ENCODE peak calls at places on chromosomes 11 and 22, in four cellular contexts. One of them, this sample, is unnamed.

GRCh38 chr11:2521681-2522630 is 77.1 kb downstream of the KCNQ1 start:
- DNase-seq in kidney: peak; percentile 65
- DNase-seq in activated CD4-positive, alpha-beta T cell treated with anti-CD3 and anti-CD28 coated beads, Interleukin-2, amount 10 ng/mL, durations not matched to agents 7 days and 5 days: no peak
- DNase-seq in H7: peak; percentile 46
- DNase-seq in this sample: no peak

GRCh38 chr22:40420341-40421081 is 50.1 kb downstream of the SGSM3 start:
- DNase-seq in kidney: no peak
- DNase-seq in activated CD4-positive, alpha-beta T cell treated with anti-CD3 and anti-CD28 coated beads, Interleukin-2, amount 10 ng/mL, durations not matched to agents 7 days and 5 days: no peak
- DNase-seq in H7: no peak
- DNase-seq in this sample: no peak

GRCh38 chr11:130040281-130040940 is 29.3 kb upstream of the APLP2 start:
- DNase-seq in kidney: no peak
- DNase-seq in activated CD4-positive, alpha-beta T cell treated with anti-CD3 and anti-CD28 coated beads, Interleukin-2, amount 10 ng/mL, durations not matched to agents 7 days and 5 days: no peak
- DNase-seq in H7: peak; percentile 55
- DNase-seq in this sample: no peak

GRCh38 chr11:117627259-117627658 is 169.8 kb downstream of the DSCAML1 start:
- DNase-seq in kidney: no peak
- DNase-seq in activated CD4-positive, alpha-beta T cell treated with anti-CD3 and anti-CD28 coated beads, Interleukin-2, amount 10 ng/mL, durations not matched to agents 7 days and 5 days: no peak
- DNase-seq in H7: no peak
- DNase-seq in this sample: no peak

GRCh38 chr11:2844116-2844515 is 41.5 kb downstream of the CDKN1C start:
- DNase-seq in kidney: peak; percentile 66
- DNase-seq in activated CD4-positive, alpha-beta T cell treated with anti-CD3 and anti-CD28 coated beads, Interleukin-2, amount 10 ng/mL, durations not matched to agents 7 days and 5 days: no peak
- DNase-seq in H7: no peak
- DNase-seq in this sample: no peak

GRCh38 chr11:111406589-111406988 is 27.5 kb upstream of the POU2AF1 start:
- DNase-seq in kidney: no peak
- DNase-seq in activated CD4-positive, alpha-beta T cell treated with anti-CD3 and anti-CD28 coated beads, Interleukin-2, amount 10 ng/mL, durations not matched to agents 7 days and 5 days: no peak
- DNase-seq in H7: no peak
- DNase-seq in this sample: no peak

GRCh38 chr11:12754582-12755250 is 80.5 kb downstream of the TEAD1 start:
- DNase-seq in kidney: no peak
- DNase-seq in activated CD4-positive, alpha-beta T cell treated with anti-CD3 and anti-CD28 coated beads, Interleukin-2, amount 10 ng/mL, durations not matched to agents 7 days and 5 days: no peak
- DNase-seq in H7: no peak
- DNase-seq in this sample: no peak

GRCh38 chr22:43428005-43428485 is 16.2 kb downstream of the MPPED1 start:
- DNase-seq in kidney: peak; percentile 65
- DNase-seq in activated CD4-positive, alpha-beta T cell treated with anti-CD3 and anti-CD28 coated beads, Interleukin-2, amount 10 ng/mL, durations not matched to agents 7 days and 5 days: no peak
- DNase-seq in H7: peak; percentile 39
- DNase-seq in this sample: no peak

GRCh38 chr22:42747701-42748513 is 27.2 kb upstream of the A4GALT start:
- DNase-seq in kidney: no peak
- DNase-seq in activated CD4-positive, alpha-beta T cell treated with anti-CD3 and anti-CD28 coated beads, Interleukin-2, amount 10 ng/mL, durations not matched to agents 7 days and 5 days: no peak
- DNase-seq in H7: peak; percentile 69
- DNase-seq in this sample: no peak

GRCh38 chr11:57597461-57597892 is at the start of gene SERPING1:
- DNase-seq in kidney: peak; percentile 93
- DNase-seq in activated CD4-positive, alpha-beta T cell treated with anti-CD3 and anti-CD28 coated beads, Interleukin-2, amount 10 ng/mL, durations not matched to agents 7 days and 5 days: no peak
- DNase-seq in H7: no peak
- DNase-seq in this sample: no peak

GRCh38 chr11:119757378-119757777 is 28.4 kb upstream of the NECTIN1 start:
- DNase-seq in kidney: no peak
- DNase-seq in activated CD4-positive, alpha-beta T cell treated with anti-CD3 and anti-CD28 coated beads, Interleukin-2, amount 10 ng/mL, durations not matched to agents 7 days and 5 days: no peak
- DNase-seq in H7: no peak
- DNase-seq in this sample: no peak

GRCh38 chr11:44143987-44144909 is 48.8 kb downstream of the EXT2 start:
- DNase-seq in kidney: no peak
- DNase-seq in activated CD4-positive, alpha-beta T cell treated with anti-CD3 and anti-CD28 coated beads, Interleukin-2, amount 10 ng/mL, durations not matched to agents 7 days and 5 days: no peak
- DNase-seq in H7: no peak
- DNase-seq in this sample: no peak

GRCh38 chr22:46795845-46796565 is 33.6 kb downstream of the TBC1D22A start:
- DNase-seq in kidney: peak; percentile 61
- DNase-seq in activated CD4-positive, alpha-beta T cell treated with anti-CD3 and anti-CD28 coated beads, Interleukin-2, amount 10 ng/mL, durations not matched to agents 7 days and 5 days: no peak
- DNase-seq in H7: no peak
- DNase-seq in this sample: no peak

GRCh38 chr11:65440831-65441499 is 18.4 kb downstream of the NEAT1 start:
- DNase-seq in kidney: peak; percentile 34
- DNase-seq in activated CD4-positive, alpha-beta T cell treated with anti-CD3 and anti-CD28 coated beads, Interleukin-2, amount 10 ng/mL, durations not matched to agents 7 days and 5 days: no peak
- DNase-seq in H7: no peak
- DNase-seq in this sample: no peak

GRCh38 chr11:117554601-117555333 is 227.1 kb downstream of the CEP164 start:
- DNase-seq in kidney: no peak
- DNase-seq in activated CD4-positive, alpha-beta T cell treated with anti-CD3 and anti-CD28 coated beads, Interleukin-2, amount 10 ng/mL, durations not matched to agents 7 days and 5 days: no peak
- DNase-seq in H7: no peak
- DNase-seq in this sample: no peak

GRCh38 chr22:22408731-22409696 is 99.5 kb downstream of the ZNF280B start:
- DNase-seq in kidney: no peak
- DNase-seq in activated CD4-positive, alpha-beta T cell treated with anti-CD3 and anti-CD28 coated beads, Interleukin-2, amount 10 ng/mL, durations not matched to agents 7 days and 5 days: no peak
- DNase-seq in H7: peak; percentile 73
- DNase-seq in this sample: peak; percentile 21

GRCh38 chr11:2203440-2204259 is 32.0 kb upstream of the TH start:
- DNase-seq in kidney: peak; percentile 76
- DNase-seq in activated CD4-positive, alpha-beta T cell treated with anti-CD3 and anti-CD28 coated beads, Interleukin-2, amount 10 ng/mL, durations not matched to agents 7 days and 5 days: no peak
- DNase-seq in H7: peak; percentile 56
- DNase-seq in this sample: no peak

GRCh38 chr22:20970939-20971657 is 4.0 kb downstream of the AIFM3 start:
- DNase-seq in kidney: no peak
- DNase-seq in activated CD4-positive, alpha-beta T cell treated with anti-CD3 and anti-CD28 coated beads, Interleukin-2, amount 10 ng/mL, durations not matched to agents 7 days and 5 days: no peak
- DNase-seq in H7: peak; percentile 57
- DNase-seq in this sample: no peak

GRCh38 chr11:64276653-64277431 is 7.6 kb downstream of the BAD start:
- DNase-seq in kidney: no peak
- DNase-seq in activated CD4-positive, alpha-beta T cell treated with anti-CD3 and anti-CD28 coated beads, Interleukin-2, amount 10 ng/mL, durations not matched to agents 7 days and 5 days: no peak
- DNase-seq in H7: no peak
- DNase-seq in this sample: no peak

GRCh38 chr11:12693075-12693473 is 18.9 kb downstream of the TEAD1 start:
- DNase-seq in kidney: peak; percentile 64
- DNase-seq in activated CD4-positive, alpha-beta T cell treated with anti-CD3 and anti-CD28 coated beads, Interleukin-2, amount 10 ng/mL, durations not matched to agents 7 days and 5 days: no peak
- DNase-seq in H7: no peak
- DNase-seq in this sample: no peak

GRCh38 chr22:24423519-24424000 is 3.8 kb upstream of the ADORA2A start:
- DNase-seq in kidney: no peak
- DNase-seq in activated CD4-positive, alpha-beta T cell treated with anti-CD3 and anti-CD28 coated beads, Interleukin-2, amount 10 ng/mL, durations not matched to agents 7 days and 5 days: peak; percentile 46
- DNase-seq in H7: peak; percentile 97
- DNase-seq in this sample: peak; percentile 70

GRCh38 chr11:123526027-123526805 is 96.1 kb downstream of the GRAMD1B start:
- DNase-seq in kidney: no peak
- DNase-seq in activated CD4-positive, alpha-beta T cell treated with anti-CD3 and anti-CD28 coated beads, Interleukin-2, amount 10 ng/mL, durations not matched to agents 7 days and 5 days: no peak
- DNase-seq in H7: peak; percentile 27
- DNase-seq in this sample: no peak

GRCh38 chr11:87173185-87174039 is 135.7 kb downstream of the TMEM135 start:
- DNase-seq in kidney: no peak
- DNase-seq in activated CD4-positive, alpha-beta T cell treated with anti-CD3 and anti-CD28 coated beads, Interleukin-2, amount 10 ng/mL, durations not matched to agents 7 days and 5 days: no peak
- DNase-seq in H7: no peak
- DNase-seq in this sample: no peak

GRCh38 chr22:37237371-37238268 is 6.4 kb downstream of the RAC2 start:
- DNase-seq in kidney: peak; percentile 59
- DNase-seq in activated CD4-positive, alpha-beta T cell treated with anti-CD3 and anti-CD28 coated beads, Interleukin-2, amount 10 ng/mL, durations not matched to agents 7 days and 5 days: no peak
- DNase-seq in H7: peak; percentile 63
- DNase-seq in this sample: no peak

GRCh38 chr11:104876838-104877500 is 21.3 kb downstream of the CASP12 start:
- DNase-seq in kidney: no peak
- DNase-seq in activated CD4-positive, alpha-beta T cell treated with anti-CD3 and anti-CD28 coated beads, Interleukin-2, amount 10 ng/mL, durations not matched to agents 7 days and 5 days: peak; percentile 17
- DNase-seq in H7: no peak
- DNase-seq in this sample: no peak

GRCh38 chr11:74033046-74033445 is 24.2 kb upstream of the UCP3 start:
- DNase-seq in kidney: no peak
- DNase-seq in activated CD4-positive, alpha-beta T cell treated with anti-CD3 and anti-CD28 coated beads, Interleukin-2, amount 10 ng/mL, durations not matched to agents 7 days and 5 days: no peak
- DNase-seq in H7: no peak
- DNase-seq in this sample: no peak

GRCh38 chr11:67429038-67429668 is 859 bp downstream of the RPS6KB2 start:
- DNase-seq in kidney: no peak
- DNase-seq in activated CD4-positive, alpha-beta T cell treated with anti-CD3 and anti-CD28 coated beads, Interleukin-2, amount 10 ng/mL, durations not matched to agents 7 days and 5 days: no peak
- DNase-seq in H7: no peak
- DNase-seq in this sample: peak; percentile 58

GRCh38 chr22:44391026-44391425 is 78.3 kb upstream of the SHISAL1 start:
- DNase-seq in kidney: peak; percentile 46
- DNase-seq in activated CD4-positive, alpha-beta T cell treated with anti-CD3 and anti-CD28 coated beads, Interleukin-2, amount 10 ng/mL, durations not matched to agents 7 days and 5 days: no peak
- DNase-seq in H7: peak; percentile 46
- DNase-seq in this sample: no peak

GRCh38 chr11:9273430-9274336 is 8.5 kb upstream of the DENND5A start:
- DNase-seq in kidney: no peak
- DNase-seq in activated CD4-positive, alpha-beta T cell treated with anti-CD3 and anti-CD28 coated beads, Interleukin-2, amount 10 ng/mL, durations not matched to agents 7 days and 5 days: no peak
- DNase-seq in H7: no peak
- DNase-seq in this sample: no peak

GRCh38 chr11:87290304-87290922 is 252.7 kb downstream of the TMEM135 start:
- DNase-seq in kidney: no peak
- DNase-seq in activated CD4-positive, alpha-beta T cell treated with anti-CD3 and anti-CD28 coated beads, Interleukin-2, amount 10 ng/mL, durations not matched to agents 7 days and 5 days: peak; percentile 20
- DNase-seq in H7: peak; percentile 21
- DNase-seq in this sample: peak; percentile 87

GRCh38 chr11:72189448-72190250 is 2.3 kb upstream of the FOLR1 start:
- DNase-seq in kidney: peak; percentile 77
- DNase-seq in activated CD4-positive, alpha-beta T cell treated with anti-CD3 and anti-CD28 coated beads, Interleukin-2, amount 10 ng/mL, durations not matched to agents 7 days and 5 days: no peak
- DNase-seq in H7: no peak
- DNase-seq in this sample: no peak

GRCh38 chr11:122069946-122070345 is 46.1 kb downstream of the BLID start:
- DNase-seq in kidney: peak; percentile 67
- DNase-seq in activated CD4-positive, alpha-beta T cell treated with anti-CD3 and anti-CD28 coated beads, Interleukin-2, amount 10 ng/mL, durations not matched to agents 7 days and 5 days: peak; percentile 17
- DNase-seq in H7: peak; percentile 25
- DNase-seq in this sample: no peak

GRCh38 chr11:1879342-1879940 is 12.3 kb downstream of the PRR33 start:
- DNase-seq in kidney: peak; percentile 69
- DNase-seq in activated CD4-positive, alpha-beta T cell treated with anti-CD3 and anti-CD28 coated beads, Interleukin-2, amount 10 ng/mL, durations not matched to agents 7 days and 5 days: no peak
- DNase-seq in H7: peak; percentile 52
- DNase-seq in this sample: no peak

GRCh38 chr22:44026630-44027511 is 2.8 kb downstream of the PARVB start:
- DNase-seq in kidney: peak; percentile 87
- DNase-seq in activated CD4-positive, alpha-beta T cell treated with anti-CD3 and anti-CD28 coated beads, Interleukin-2, amount 10 ng/mL, durations not matched to agents 7 days and 5 days: peak; percentile 67
- DNase-seq in H7: no peak
- DNase-seq in this sample: peak; percentile 83

GRCh38 chr11:18491924-18492323 is 34.8 kb downstream of the TSG101 start:
- DNase-seq in kidney: no peak
- DNase-seq in activated CD4-positive, alpha-beta T cell treated with anti-CD3 and anti-CD28 coated beads, Interleukin-2, amount 10 ng/mL, durations not matched to agents 7 days and 5 days: no peak
- DNase-seq in H7: no peak
- DNase-seq in this sample: no peak

GRCh38 chr11:285021-285893 is 3.7 kb upstream of the PGGHG start:
- DNase-seq in kidney: peak; percentile 57
- DNase-seq in activated CD4-positive, alpha-beta T cell treated with anti-CD3 and anti-CD28 coated beads, Interleukin-2, amount 10 ng/mL, durations not matched to agents 7 days and 5 days: no peak
- DNase-seq in H7: peak; percentile 51
- DNase-seq in this sample: no peak

GRCh38 chr11:27423125-27423524 is 49.5 kb downstream of the LGR4 start:
- DNase-seq in kidney: peak; percentile 76
- DNase-seq in activated CD4-positive, alpha-beta T cell treated with anti-CD3 and anti-CD28 coated beads, Interleukin-2, amount 10 ng/mL, durations not matched to agents 7 days and 5 days: no peak
- DNase-seq in H7: no peak
- DNase-seq in this sample: no peak

GRCh38 chr11:95299078-95299611 is 68.1 kb upstream of the SESN3 start:
- DNase-seq in kidney: no peak
- DNase-seq in activated CD4-positive, alpha-beta T cell treated with anti-CD3 and anti-CD28 coated beads, Interleukin-2, amount 10 ng/mL, durations not matched to agents 7 days and 5 days: no peak
- DNase-seq in H7: no peak
- DNase-seq in this sample: no peak

This sample was measured in erythroblast.